ENCODE peak calls at places on chromosome 11, in ten cellular contexts. One of them, this sample, is unnamed.

GRCh38 chr11:27234961-27235360 is 128.1 kb downstream of the CCDC34 start:
- DNase-seq in lung: no peak
- DNase-seq in NCI-H69: peak
- DNase-seq in stimulated activated CD4-positive, alpha-beta T cell treated with anti-CD3 and anti-CD28 coated beads, Interleukin-1b, Interleukin-23, amount 100 ng/mL, for 48 hours: no peak
- DNase-seq in cardiac muscle cell: no peak
- DNase-seq in foreskin keratinocyte: no peak
- DNase-seq in naive thymus-derived CD4-positive, alpha-beta T cell: no peak
- DNase-seq in hypothalamus: no peak
- DNase-seq in midbrain: no peak
- DNase-seq in AG04450: no peak
- DNase-seq in this sample: no peak

GRCh38 chr11:6598555-6598954 is 4.9 kb downstream of the RRP8 start:
- DNase-seq in lung: peak
- DNase-seq in NCI-H69: no peak
- DNase-seq in stimulated activated CD4-positive, alpha-beta T cell treated with anti-CD3 and anti-CD28 coated beads, Interleukin-1b, Interleukin-23, amount 100 ng/mL, for 48 hours: no peak
- DNase-seq in cardiac muscle cell: no peak
- DNase-seq in foreskin keratinocyte: no peak
- DNase-seq in naive thymus-derived CD4-positive, alpha-beta T cell: no peak
- DNase-seq in hypothalamus: no peak
- DNase-seq in midbrain: no peak
- DNase-seq in AG04450: no peak
- DNase-seq in this sample: no peak

GRCh38 chr11:93484716-93485115 is 58.5 kb downstream of the SMCO4 start:
- DNase-seq in lung: no peak
- DNase-seq in NCI-H69: peak
- DNase-seq in stimulated activated CD4-positive, alpha-beta T cell treated with anti-CD3 and anti-CD28 coated beads, Interleukin-1b, Interleukin-23, amount 100 ng/mL, for 48 hours: no peak
- DNase-seq in cardiac muscle cell: peak
- DNase-seq in foreskin keratinocyte: no peak
- DNase-seq in naive thymus-derived CD4-positive, alpha-beta T cell: no peak
- DNase-seq in hypothalamus: no peak
- DNase-seq in midbrain: no peak
- DNase-seq in AG04450: peak
- DNase-seq in this sample: no peak

GRCh38 chr11:27963370-27963769 is 144.6 kb downstream of the KIF18A start:
- DNase-seq in lung: no peak
- DNase-seq in NCI-H69: peak
- DNase-seq in stimulated activated CD4-positive, alpha-beta T cell treated with anti-CD3 and anti-CD28 coated beads, Interleukin-1b, Interleukin-23, amount 100 ng/mL, for 48 hours: no peak
- DNase-seq in cardiac muscle cell: no peak
- DNase-seq in foreskin keratinocyte: no peak
- DNase-seq in naive thymus-derived CD4-positive, alpha-beta T cell: no peak
- DNase-seq in hypothalamus: no peak
- DNase-seq in midbrain: no peak
- DNase-seq in AG04450: no peak
- DNase-seq in this sample: no peak

GRCh38 chr11:60485987-60486386 is 6.6 kb upstream of the MS4A12 start:
- DNase-seq in lung: peak
- DNase-seq in NCI-H69: no peak
- DNase-seq in stimulated activated CD4-positive, alpha-beta T cell treated with anti-CD3 and anti-CD28 coated beads, Interleukin-1b, Interleukin-23, amount 100 ng/mL, for 48 hours: peak
- DNase-seq in cardiac muscle cell: no peak
- DNase-seq in foreskin keratinocyte: no peak
- DNase-seq in naive thymus-derived CD4-positive, alpha-beta T cell: no peak
- DNase-seq in hypothalamus: no peak
- DNase-seq in midbrain: no peak
- DNase-seq in AG04450: no peak
- DNase-seq in this sample: peak

GRCh38 chr11:115244758-115245157 is 259.5 kb downstream of the CADM1 start:
- DNase-seq in lung: no peak
- DNase-seq in NCI-H69: peak
- DNase-seq in stimulated activated CD4-positive, alpha-beta T cell treated with anti-CD3 and anti-CD28 coated beads, Interleukin-1b, Interleukin-23, amount 100 ng/mL, for 48 hours: no peak
- DNase-seq in cardiac muscle cell: no peak
- DNase-seq in foreskin keratinocyte: no peak
- DNase-seq in naive thymus-derived CD4-positive, alpha-beta T cell: no peak
- DNase-seq in hypothalamus: peak
- DNase-seq in midbrain: peak
- DNase-seq in AG04450: no peak
- DNase-seq in this sample: peak

GRCh38 chr11:107538239-107538638 is 27.3 kb downstream of the ALKBH8 start:
- DNase-seq in lung: no peak
- DNase-seq in NCI-H69: no peak
- DNase-seq in stimulated activated CD4-positive, alpha-beta T cell treated with anti-CD3 and anti-CD28 coated beads, Interleukin-1b, Interleukin-23, amount 100 ng/mL, for 48 hours: no peak
- DNase-seq in cardiac muscle cell: no peak
- DNase-seq in foreskin keratinocyte: no peak
- DNase-seq in naive thymus-derived CD4-positive, alpha-beta T cell: no peak
- DNase-seq in hypothalamus: no peak
- DNase-seq in midbrain: no peak
- DNase-seq in AG04450: no peak
- DNase-seq in this sample: no peak

GRCh38 chr11:36333897-36334296 is 37.8 kb downstream of the PRR5L start:
- DNase-seq in lung: no peak
- DNase-seq in NCI-H69: peak
- DNase-seq in stimulated activated CD4-positive, alpha-beta T cell treated with anti-CD3 and anti-CD28 coated beads, Interleukin-1b, Interleukin-23, amount 100 ng/mL, for 48 hours: no peak
- DNase-seq in cardiac muscle cell: peak
- DNase-seq in foreskin keratinocyte: peak
- DNase-seq in naive thymus-derived CD4-positive, alpha-beta T cell: no peak
- DNase-seq in hypothalamus: no peak
- DNase-seq in midbrain: no peak
- DNase-seq in AG04450: no peak
- DNase-seq in this sample: peak

GRCh38 chr11:72821221-72821919 is 7.2 kb downstream of the ATG16L2 start:
- DNase-seq in lung: no peak
- DNase-seq in NCI-H69: peak
- DNase-seq in stimulated activated CD4-positive, alpha-beta T cell treated with anti-CD3 and anti-CD28 coated beads, Interleukin-1b, Interleukin-23, amount 100 ng/mL, for 48 hours: no peak
- DNase-seq in cardiac muscle cell: no peak
- DNase-seq in foreskin keratinocyte: no peak
- DNase-seq in naive thymus-derived CD4-positive, alpha-beta T cell: no peak
- DNase-seq in hypothalamus: no peak
- DNase-seq in midbrain: no peak
- DNase-seq in AG04450: no peak
- DNase-seq in this sample: peak

GRCh38 chr11:69356703-69357457 is 62.9 kb downstream of the MYEOV start:
- DNase-seq in lung: peak
- DNase-seq in NCI-H69: no peak
- DNase-seq in stimulated activated CD4-positive, alpha-beta T cell treated with anti-CD3 and anti-CD28 coated beads, Interleukin-1b, Interleukin-23, amount 100 ng/mL, for 48 hours: no peak
- DNase-seq in cardiac muscle cell: no peak
- DNase-seq in foreskin keratinocyte: no peak
- DNase-seq in naive thymus-derived CD4-positive, alpha-beta T cell: no peak
- DNase-seq in hypothalamus: no peak
- DNase-seq in midbrain: no peak
- DNase-seq in AG04450: no peak
- DNase-seq in this sample: no peak

GRCh38 chr11:86097965-86098364 is 29.1 kb upstream of the PICALM start:
- DNase-seq in lung: no peak
- DNase-seq in NCI-H69: no peak
- DNase-seq in stimulated activated CD4-positive, alpha-beta T cell treated with anti-CD3 and anti-CD28 coated beads, Interleukin-1b, Interleukin-23, amount 100 ng/mL, for 48 hours: no peak
- DNase-seq in cardiac muscle cell: no peak
- DNase-seq in foreskin keratinocyte: no peak
- DNase-seq in naive thymus-derived CD4-positive, alpha-beta T cell: no peak
- DNase-seq in hypothalamus: no peak
- DNase-seq in midbrain: no peak
- DNase-seq in AG04450: no peak
- DNase-seq in this sample: no peak

GRCh38 chr11:2298795-2299747 is 2.6 kb downstream of the C11orf21 start:
- DNase-seq in lung: peak
- DNase-seq in NCI-H69: peak
- DNase-seq in stimulated activated CD4-positive, alpha-beta T cell treated with anti-CD3 and anti-CD28 coated beads, Interleukin-1b, Interleukin-23, amount 100 ng/mL, for 48 hours: no peak
- DNase-seq in cardiac muscle cell: peak
- DNase-seq in foreskin keratinocyte: no peak
- DNase-seq in naive thymus-derived CD4-positive, alpha-beta T cell: no peak
- DNase-seq in hypothalamus: no peak
- DNase-seq in midbrain: no peak
- DNase-seq in AG04450: no peak
- DNase-seq in this sample: peak

GRCh38 chr11:21056644-21057043 is 387.3 kb downstream of the NELL1 start:
- DNase-seq in lung: no peak
- DNase-seq in NCI-H69: no peak
- DNase-seq in stimulated activated CD4-positive, alpha-beta T cell treated with anti-CD3 and anti-CD28 coated beads, Interleukin-1b, Interleukin-23, amount 100 ng/mL, for 48 hours: no peak
- DNase-seq in cardiac muscle cell: no peak
- DNase-seq in foreskin keratinocyte: no peak
- DNase-seq in naive thymus-derived CD4-positive, alpha-beta T cell: no peak
- DNase-seq in hypothalamus: no peak
- DNase-seq in midbrain: no peak
- DNase-seq in AG04450: no peak
- DNase-seq in this sample: no peak

GRCh38 chr11:119107538-119108150 is 500 bp downstream of the C2CD2L start:
- DNase-seq in lung: no peak
- DNase-seq in NCI-H69: peak
- DNase-seq in stimulated activated CD4-positive, alpha-beta T cell treated with anti-CD3 and anti-CD28 coated beads, Interleukin-1b, Interleukin-23, amount 100 ng/mL, for 48 hours: no peak
- DNase-seq in cardiac muscle cell: no peak
- DNase-seq in foreskin keratinocyte: no peak
- DNase-seq in naive thymus-derived CD4-positive, alpha-beta T cell: no peak
- DNase-seq in hypothalamus: no peak
- DNase-seq in midbrain: no peak
- DNase-seq in AG04450: no peak
- DNase-seq in this sample: no peak

GRCh38 chr11:64928957-64929356 is 4.5 kb downstream of the PPP2R5B start:
- DNase-seq in lung: no peak
- DNase-seq in NCI-H69: no peak
- DNase-seq in stimulated activated CD4-positive, alpha-beta T cell treated with anti-CD3 and anti-CD28 coated beads, Interleukin-1b, Interleukin-23, amount 100 ng/mL, for 48 hours: no peak
- DNase-seq in cardiac muscle cell: no peak
- DNase-seq in foreskin keratinocyte: no peak
- DNase-seq in naive thymus-derived CD4-positive, alpha-beta T cell: no peak
- DNase-seq in hypothalamus: no peak
- DNase-seq in midbrain: no peak
- DNase-seq in AG04450: no peak
- DNase-seq in this sample: no peak

This sample was measured in G401.